ENCODE peak calls at places on chromosomes 12 and 14, in nine cellular contexts. One of them, this sample, is unnamed.

GRCh38 chr12:4084631-4085030 is 188.9 kb upstream of the CCND2 start:
- DNase-seq in T-cell: no peak
- DNase-seq in omental fat pad: no peak
- DNase-seq in AG10803: no peak
- DNase-seq in islet precursor cell: no peak
- DNase-seq in NCI-H510A treated with DMSO at 0.1 percent for 48 hours: no peak
- DNase-seq in Calu3: no peak
- DNase-seq in putamen: peak
- DNase-seq in stomach: no peak
- DNase-seq in this sample: no peak

GRCh38 chr12:98188649-98189048 is 326.7 kb upstream of the TMPO start:
- DNase-seq in AG10803: no peak
- DNase-seq in stomach: no peak
- DNase-seq in putamen: no peak
- DNase-seq in Calu3: no peak
- DNase-seq in NCI-H510A treated with DMSO at 0.1 percent for 48 hours: peak
- DNase-seq in omental fat pad: no peak
- DNase-seq in islet precursor cell: no peak
- DNase-seq in T-cell: no peak
- DNase-seq in this sample: no peak

GRCh38 chr12:123055281-123055766 is 74.8 kb downstream of the ARL6IP4 start:
- DNase-seq in AG10803: no peak
- DNase-seq in islet precursor cell: no peak
- DNase-seq in stomach: no peak
- DNase-seq in Calu3: no peak
- DNase-seq in T-cell: no peak
- DNase-seq in putamen: no peak
- DNase-seq in NCI-H510A treated with DMSO at 0.1 percent for 48 hours: peak
- DNase-seq in omental fat pad: no peak
- DNase-seq in this sample: no peak

GRCh38 chr14:62443796-62444195 is 601.5 kb downstream of the KCNH5 start:
- DNase-seq in AG10803: peak
- DNase-seq in islet precursor cell: no peak
- DNase-seq in T-cell: no peak
- DNase-seq in Calu3: no peak
- DNase-seq in putamen: no peak
- DNase-seq in stomach: no peak
- DNase-seq in NCI-H510A treated with DMSO at 0.1 percent for 48 hours: no peak
- DNase-seq in omental fat pad: no peak
- DNase-seq in this sample: no peak

GRCh38 chr14:80419339-80419738 is 208.0 kb upstream of the DIO2 start:
- DNase-seq in AG10803: no peak
- DNase-seq in NCI-H510A treated with DMSO at 0.1 percent for 48 hours: no peak
- DNase-seq in omental fat pad: no peak
- DNase-seq in Calu3: no peak
- DNase-seq in stomach: peak
- DNase-seq in islet precursor cell: no peak
- DNase-seq in T-cell: no peak
- DNase-seq in putamen: no peak
- DNase-seq in this sample: no peak

GRCh38 chr12:116544656-116545055 is 14.5 kb upstream of the MAP1LC3B2 start:
- DNase-seq in omental fat pad: no peak
- DNase-seq in islet precursor cell: no peak
- DNase-seq in stomach: no peak
- DNase-seq in AG10803: peak
- DNase-seq in T-cell: no peak
- DNase-seq in Calu3: no peak
- DNase-seq in putamen: no peak
- DNase-seq in NCI-H510A treated with DMSO at 0.1 percent for 48 hours: no peak
- DNase-seq in this sample: peak

GRCh38 chr14:96627811-96628775 is 125.9 kb downstream of the PAPOLA start:
- DNase-seq in islet precursor cell: peak
- DNase-seq in omental fat pad: peak
- DNase-seq in AG10803: no peak
- DNase-seq in NCI-H510A treated with DMSO at 0.1 percent for 48 hours: no peak
- DNase-seq in stomach: no peak
- DNase-seq in T-cell: no peak
- DNase-seq in Calu3: no peak
- DNase-seq in putamen: no peak
- DNase-seq in this sample: no peak

GRCh38 chr14:68506645-68507405 is 286.0 kb downstream of the ZFP36L1 start:
- DNase-seq in islet precursor cell: no peak
- DNase-seq in AG10803: no peak
- DNase-seq in stomach: peak
- DNase-seq in omental fat pad: no peak
- DNase-seq in Calu3: no peak
- DNase-seq in NCI-H510A treated with DMSO at 0.1 percent for 48 hours: peak
- DNase-seq in putamen: no peak
- DNase-seq in T-cell: peak
- DNase-seq in this sample: no peak

GRCh38 chr12:110725267-110725666 is 17.4 kb downstream of the PPP1CC start:
- DNase-seq in putamen: no peak
- DNase-seq in T-cell: no peak
- DNase-seq in omental fat pad: no peak
- DNase-seq in islet precursor cell: no peak
- DNase-seq in Calu3: no peak
- DNase-seq in stomach: no peak
- DNase-seq in AG10803: no peak
- DNase-seq in NCI-H510A treated with DMSO at 0.1 percent for 48 hours: no peak
- DNase-seq in this sample: no peak

GRCh38 chr12:78241472-78241871 is 410.8 kb downstream of the NAV3 start:
- DNase-seq in islet precursor cell: no peak
- DNase-seq in AG10803: no peak
- DNase-seq in T-cell: no peak
- DNase-seq in NCI-H510A treated with DMSO at 0.1 percent for 48 hours: peak
- DNase-seq in stomach: no peak
- DNase-seq in omental fat pad: no peak
- DNase-seq in Calu3: no peak
- DNase-seq in putamen: no peak
- DNase-seq in this sample: no peak

GRCh38 chr14:104984056-104984894 is 1.3 kb upstream of the CLBA1 start:
- DNase-seq in Calu3: no peak
- DNase-seq in putamen: no peak
- DNase-seq in islet precursor cell: peak
- DNase-seq in AG10803: no peak
- DNase-seq in NCI-H510A treated with DMSO at 0.1 percent for 48 hours: no peak
- DNase-seq in omental fat pad: no peak
- DNase-seq in T-cell: no peak
- DNase-seq in stomach: no peak
- DNase-seq in this sample: no peak

GRCh38 chr12:114933428-114934160 is 249.6 kb upstream of the TBX3 start:
- DNase-seq in Calu3: no peak
- DNase-seq in AG10803: peak
- DNase-seq in stomach: no peak
- DNase-seq in T-cell: no peak
- DNase-seq in NCI-H510A treated with DMSO at 0.1 percent for 48 hours: no peak
- DNase-seq in putamen: no peak
- DNase-seq in islet precursor cell: peak
- DNase-seq in omental fat pad: no peak
- DNase-seq in this sample: no peak

GRCh38 chr12:91353266-91353665 is 170.6 kb upstream of the DCN start:
- DNase-seq in omental fat pad: no peak
- DNase-seq in Calu3: no peak
- DNase-seq in stomach: no peak
- DNase-seq in T-cell: no peak
- DNase-seq in NCI-H510A treated with DMSO at 0.1 percent for 48 hours: no peak
- DNase-seq in islet precursor cell: no peak
- DNase-seq in putamen: no peak
- DNase-seq in AG10803: no peak
- DNase-seq in this sample: no peak

GRCh38 chr12:57983150-57983857 is 41.9 kb downstream of the ATP23 start:
- DNase-seq in stomach: no peak
- DNase-seq in omental fat pad: no peak
- DNase-seq in NCI-H510A treated with DMSO at 0.1 percent for 48 hours: peak
- DNase-seq in Calu3: peak
- DNase-seq in AG10803: peak
- DNase-seq in T-cell: no peak
- DNase-seq in putamen: peak
- DNase-seq in islet precursor cell: no peak
- DNase-seq in this sample: no peak

GRCh38 chr12:115791331-115791730 is 486.2 kb downstream of the MED13L start:
- DNase-seq in islet precursor cell: peak
- DNase-seq in omental fat pad: no peak
- DNase-seq in NCI-H510A treated with DMSO at 0.1 percent for 48 hours: no peak
- DNase-seq in AG10803: no peak
- DNase-seq in putamen: no peak
- DNase-seq in T-cell: no peak
- DNase-seq in stomach: no peak
- DNase-seq in Calu3: no peak
- DNase-seq in this sample: peak

GRCh38 chr14:29463727-29464370 is 463.8 kb downstream of the PRKD1 start:
- DNase-seq in NCI-H510A treated with DMSO at 0.1 percent for 48 hours: no peak
- DNase-seq in AG10803: peak
- DNase-seq in stomach: no peak
- DNase-seq in islet precursor cell: no peak
- DNase-seq in putamen: no peak
- DNase-seq in omental fat pad: no peak
- DNase-seq in Calu3: no peak
- DNase-seq in T-cell: no peak
- DNase-seq in this sample: no peak

GRCh38 chr12:97283297-97283696 is 179.3 kb upstream of the RMST start:
- DNase-seq in T-cell: no peak
- DNase-seq in putamen: no peak
- DNase-seq in Calu3: no peak
- DNase-seq in islet precursor cell: no peak
- DNase-seq in omental fat pad: no peak
- DNase-seq in NCI-H510A treated with DMSO at 0.1 percent for 48 hours: no peak
- DNase-seq in AG10803: no peak
- DNase-seq in stomach: no peak
- DNase-seq in this sample: no peak

GRCh38 chr14:101061411-101062064 is 158.0 kb upstream of the RTL1 start:
- DNase-seq in islet precursor cell: no peak
- DNase-seq in NCI-H510A treated with DMSO at 0.1 percent for 48 hours: no peak
- DNase-seq in omental fat pad: no peak
- DNase-seq in T-cell: no peak
- DNase-seq in stomach: no peak
- DNase-seq in AG10803: no peak
- DNase-seq in putamen: no peak
- DNase-seq in Calu3: no peak
- DNase-seq in this sample: no peak

GRCh38 chr14:37834275-37834674 is 238.8 kb downstream of the TTC6 start:
- DNase-seq in stomach: no peak
- DNase-seq in AG10803: no peak
- DNase-seq in putamen: no peak
- DNase-seq in islet precursor cell: no peak
- DNase-seq in NCI-H510A treated with DMSO at 0.1 percent for 48 hours: no peak
- DNase-seq in T-cell: no peak
- DNase-seq in Calu3: no peak
- DNase-seq in omental fat pad: no peak
- DNase-seq in this sample: no peak

GRCh38 chr14:58488550-58488949 is 61.0 kb downstream of the KIAA0586 start:
- DNase-seq in stomach: no peak
- DNase-seq in T-cell: no peak
- DNase-seq in islet precursor cell: no peak
- DNase-seq in AG10803: peak
- DNase-seq in putamen: no peak
- DNase-seq in omental fat pad: no peak
- DNase-seq in Calu3: no peak
- DNase-seq in NCI-H510A treated with DMSO at 0.1 percent for 48 hours: no peak
- DNase-seq in this sample: no peak

GRCh38 chr12:3881208-3881980 is 8.2 kb upstream of the PARP11 start:
- DNase-seq in omental fat pad: no peak
- DNase-seq in islet precursor cell: no peak
- DNase-seq in stomach: no peak
- DNase-seq in T-cell: no peak
- DNase-seq in NCI-H510A treated with DMSO at 0.1 percent for 48 hours: no peak
- DNase-seq in Calu3: no peak
- DNase-seq in AG10803: no peak
- DNase-seq in putamen: no peak
- DNase-seq in this sample: no peak

GRCh38 chr14:54174437-54174836 is 217.8 kb upstream of the BMP4 start:
- DNase-seq in NCI-H510A treated with DMSO at 0.1 percent for 48 hours: no peak
- DNase-seq in AG10803: no peak
- DNase-seq in putamen: no peak
- DNase-seq in Calu3: no peak
- DNase-seq in stomach: no peak
- DNase-seq in T-cell: no peak
- DNase-seq in omental fat pad: no peak
- DNase-seq in islet precursor cell: no peak
- DNase-seq in this sample: no peak

GRCh38 chr12:19945559-19946485 is 422.5 kb upstream of the PDE3A start:
- DNase-seq in AG10803: peak
- DNase-seq in T-cell: no peak
- DNase-seq in Calu3: no peak
- DNase-seq in putamen: no peak
- DNase-seq in NCI-H510A treated with DMSO at 0.1 percent for 48 hours: peak
- DNase-seq in stomach: no peak
- DNase-seq in omental fat pad: no peak
- DNase-seq in islet precursor cell: no peak
- DNase-seq in this sample: no peak

GRCh38 chr12:15603461-15604085 is 185.6 kb downstream of the EPS8 start:
- DNase-seq in AG10803: no peak
- DNase-seq in NCI-H510A treated with DMSO at 0.1 percent for 48 hours: peak
- DNase-seq in omental fat pad: no peak
- DNase-seq in putamen: no peak
- DNase-seq in T-cell: no peak
- DNase-seq in stomach: no peak
- DNase-seq in islet precursor cell: peak
- DNase-seq in Calu3: no peak
- DNase-seq in this sample: no peak

GRCh38 chr14:91252901-91253794 is 8.6 kb upstream of the GPR68 start:
- DNase-seq in stomach: peak
- DNase-seq in islet precursor cell: peak
- DNase-seq in AG10803: no peak
- DNase-seq in T-cell: no peak
- DNase-seq in omental fat pad: no peak
- DNase-seq in Calu3: peak
- DNase-seq in NCI-H510A treated with DMSO at 0.1 percent for 48 hours: no peak
- DNase-seq in putamen: no peak
- DNase-seq in this sample: no peak

GRCh38 chr12:105092336-105092735 is 8.1 kb upstream of the ALDH1L2 start:
- DNase-seq in T-cell: no peak
- DNase-seq in putamen: no peak
- DNase-seq in Calu3: peak
- DNase-seq in NCI-H510A treated with DMSO at 0.1 percent for 48 hours: peak
- DNase-seq in stomach: no peak
- DNase-seq in islet precursor cell: peak
- DNase-seq in AG10803: no peak
- DNase-seq in omental fat pad: no peak
- DNase-seq in this sample: no peak

GRCh38 chr12:114360485-114360884 is 45.5 kb downstream of the TBX5 start:
- DNase-seq in Calu3: no peak
- DNase-seq in stomach: no peak
- DNase-seq in islet precursor cell: no peak
- DNase-seq in putamen: no peak
- DNase-seq in NCI-H510A treated with DMSO at 0.1 percent for 48 hours: no peak
- DNase-seq in omental fat pad: no peak
- DNase-seq in T-cell: no peak
- DNase-seq in AG10803: no peak
- DNase-seq in this sample: no peak

GRCh38 chr12:2323538-2324261 is 270.9 kb downstream of the CACNA1C start:
- DNase-seq in islet precursor cell: no peak
- DNase-seq in NCI-H510A treated with DMSO at 0.1 percent for 48 hours: peak
- DNase-seq in stomach: no peak
- DNase-seq in Calu3: no peak
- DNase-seq in omental fat pad: no peak
- DNase-seq in putamen: no peak
- DNase-seq in T-cell: no peak
- DNase-seq in AG10803: no peak
- DNase-seq in this sample: no peak

GRCh38 chr14:32711103-32711680 is 227.5 kb upstream of the NPAS3 start:
- DNase-seq in Calu3: peak
- DNase-seq in putamen: no peak
- DNase-seq in stomach: no peak
- DNase-seq in islet precursor cell: no peak
- DNase-seq in T-cell: no peak
- DNase-seq in omental fat pad: no peak
- DNase-seq in NCI-H510A treated with DMSO at 0.1 percent for 48 hours: peak
- DNase-seq in AG10803: peak
- DNase-seq in this sample: no peak

GRCh38 chr14:89466460-89466859 is 49.4 kb upstream of the FOXN3 start:
- DNase-seq in stomach: no peak
- DNase-seq in Calu3: no peak
- DNase-seq in NCI-H510A treated with DMSO at 0.1 percent for 48 hours: no peak
- DNase-seq in islet precursor cell: no peak
- DNase-seq in T-cell: peak
- DNase-seq in putamen: no peak
- DNase-seq in omental fat pad: no peak
- DNase-seq in AG10803: no peak
- DNase-seq in this sample: peak

GRCh38 chr12:43540474-43540873 is 11.5 kb downstream of the ADAMTS20 start:
- DNase-seq in T-cell: no peak
- DNase-seq in NCI-H510A treated with DMSO at 0.1 percent for 48 hours: no peak
- DNase-seq in islet precursor cell: no peak
- DNase-seq in stomach: no peak
- DNase-seq in AG10803: no peak
- DNase-seq in omental fat pad: no peak
- DNase-seq in putamen: no peak
- DNase-seq in Calu3: no peak
- DNase-seq in this sample: no peak

This sample was measured in gastrocnemius medialis.